ENCODE peak calls at places on chromosomes 6 and 20, in four cellular contexts. G is CD4-positive, alpha-beta T cell; V is GF-D8; S is SW480. X is an unnamed sample.

GRCh38 chr6:115665310-115665709 is 395.4 kb downstream of the FRK start:
- DNase-seq in S (no peak), V (no peak), G (no peak), X (no peak)

GRCh38 chr20:46894971-46895905 is 595 bp downstream of the EYA2 start:
- DNase-seq in G (no peak), S (peak), V (no peak), X (no peak)

GRCh38 chr6:167846997-167847606 is 20.4 kb downstream of the AFDN start:
- DNase-seq in V (no peak), G (no peak), S (no peak), X (no peak)

GRCh38 chr6:71284785-71285184 is 3.8 kb upstream of the OGFRL1 start:
- DNase-seq in S (no peak), G (no peak), V (no peak), X (no peak)

GRCh38 chr6:125421853-125422252 is 120.1 kb upstream of the HDDC2 start:
- DNase-seq in V (no peak), S (no peak), G (no peak), X (no peak)

GRCh38 chr6:75934643-75935472 is 137.6 kb downstream of the IMPG1 start:
- DNase-seq in S (peak), V (no peak), G (no peak), X (peak)

GRCh38 chr20:3651204-3651970 is 11.8 kb downstream of the GFRA4 start:
- DNase-seq in V (no peak), S (no peak), G (no peak), X (no peak)

GRCh38 chr6:29626948-29627761 is 5.8 kb downstream of the GABBR1 start:
- DNase-seq in G (no peak), V (no peak), S (no peak), X (no peak)

GRCh38 chr6:117399924-117400323 is 25.8 kb downstream of the ROS1 start:
- DNase-seq in S (peak), G (no peak), V (no peak), X (no peak)

GRCh38 chr6:9086331-9086730 is 651.0 kb upstream of the SLC35B3 start:
- DNase-seq in V (no peak), G (no peak), S (no peak), X (no peak)

GRCh38 chr6:157376241-157376640 is 4.7 kb upstream of the ZDHHC14 start:
- DNase-seq in S (no peak), G (no peak), V (no peak), X (no peak)

GRCh38 chr20:62684986-62685385 is 23.6 kb upstream of the NTSR1 start:
- DNase-seq in V (no peak), G (no peak), S (no peak), X (no peak)

GRCh38 chr20:13507646-13508045 is 131.1 kb downstream of the TASP1 start:
- DNase-seq in S (no peak), V (no peak), G (no peak), X (no peak)

GRCh38 chr6:28944412-28945006 is 20.7 kb upstream of the TRIM27 start:
- DNase-seq in G (peak), V (peak), S (peak), X (peak)

GRCh38 chr6:129498556-129498940 is 211.4 kb downstream of the ARHGAP18 start:
- DNase-seq in S (no peak), G (no peak), V (no peak), X (no peak)

GRCh38 chr6:74277749-74278148 is 581.7 kb downstream of the CD109 start:
- DNase-seq in G (no peak), S (peak), V (no peak), X (no peak)

GRCh38 chr20:20658123-20658522 is 54.3 kb downstream of the RALGAPA2 start:
- DNase-seq in G (no peak), V (no peak), S (no peak), X (no peak)

GRCh38 chr20:5073154-5074049 is 46.4 kb downstream of the PCNA start:
- DNase-seq in G (no peak), V (peak), S (peak), X (no peak)

GRCh38 chr20:57400821-57401564 is 9.8 kb downstream of the RBM38 start:
- DNase-seq in V (no peak), G (no peak), S (no peak), X (peak)